ENCODE peak calls at places on chromosomes 16 and 17, in nine cellular contexts. L is A549, K is GM12878, X is Panc1, T is GM23338, I is SK-N-SH, R is HepG2, H is HCT116, E is K562. Y is an unnamed sample.

GRCh38 chr16:69039333-69039941 is 66.0 kb upstream of the HAS3 start:
- DNase-seq in X (no peak), L (no peak), R (peak; percentile 72), H (no peak), I (no peak), E (no peak), K (no peak), T (no peak), Y (no peak)

GRCh38 chr17:38579934-38580333 is 25.8 kb downstream of the SRCIN1 start:
- DNase-seq in K (no peak), T (peak; percentile 89), E (peak; percentile 80), X (no peak), I (peak; percentile 94), H (no peak), R (peak; percentile 71), L (peak; percentile 68), Y (no peak)

GRCh38 chr16:62585041-62585545 is 548.9 kb upstream of the CDH8 start:
- DNase-seq in H (no peak), K (no peak), T (no peak), X (no peak), E (no peak), R (no peak), L (no peak), I (no peak), Y (no peak)

GRCh38 chr17:54882371-54882770 is 18.3 kb upstream of the TOM1L1 start:
- DNase-seq in X (no peak), K (no peak), E (no peak), R (no peak), L (no peak), H (no peak), T (no peak), I (no peak), Y (no peak)

GRCh38 chr16:89498839-89499238 is 8.5 kb upstream of the ANKRD11 start:
- DNase-seq in X (no peak), K (no peak), R (no peak), I (no peak), T (no peak), H (no peak), L (no peak), E (no peak), Y (no peak)

GRCh38 chr16:11499295-11500089 is 87.2 kb downstream of the LITAF start:
- DNase-seq in R (no peak), L (peak; percentile 75), T (peak; percentile 38), X (no peak), I (peak; percentile 49), K (no peak), H (peak; percentile 28), E (no peak), Y (peak; percentile 14)

GRCh38 chr17:58899191-58899590 is 143.5 kb downstream of the PPM1E start:
- DNase-seq in L (peak; percentile 6), R (no peak), T (no peak), X (no peak), I (no peak), H (no peak), K (no peak), E (no peak), Y (no peak)

GRCh38 chr17:48925991-48926342 is 17.8 kb downstream of the UBE2Z start:
- DNase-seq in E (no peak), L (no peak), X (no peak), I (no peak), R (no peak), H (no peak), T (no peak), K (no peak), Y (no peak)

GRCh38 chr16:68009157-68009735 is 6.5 kb downstream of the DPEP2NB start:
- DNase-seq in L (no peak), R (no peak), I (no peak), H (no peak), E (peak; percentile 7), T (peak; percentile 49), K (no peak), X (no peak), Y (no peak)

GRCh38 chr16:14202697-14203096 is 131.6 kb downstream of the MRTFB start:
- DNase-seq in T (peak; percentile 57), L (peak; percentile 35), X (no peak), H (peak; percentile 10), I (peak; percentile 51), E (peak; percentile 13), R (peak; percentile 54), K (no peak), Y (no peak)

GRCh38 chr17:28008526-28008925 is 34.0 kb upstream of the NLK start:
- DNase-seq in E (peak; percentile 74), K (no peak), R (peak; percentile 16), T (peak; percentile 91), I (no peak), L (peak; percentile 46), X (no peak), H (peak; percentile 8), Y (peak; percentile 17)

GRCh38 chr16:54847207-54847606 is 83.5 kb upstream of the IRX5 start:
- DNase-seq in X (no peak), H (no peak), I (no peak), E (no peak), L (peak; percentile 9), R (no peak), T (no peak), K (no peak), Y (no peak)

GRCh38 chr17:76246080-76247066 is 6.1 kb upstream of the RNF157 start:
- DNase-seq in K (peak; percentile 98), R (peak; percentile 67), I (no peak), H (no peak), L (no peak), T (no peak), E (no peak), X (no peak), Y (peak; percentile 97)

GRCh38 chr17:34623856-34624766 is 44.7 kb downstream of the TMEM132E start:
- DNase-seq in H (no peak), X (no peak), R (peak; percentile 4), I (no peak), T (no peak), E (peak; percentile 22), L (no peak), K (no peak), Y (no peak)

GRCh38 chr17:73030995-73031394 is 61.5 kb downstream of the SLC39A11 start:
- DNase-seq in T (no peak), H (no peak), E (no peak), L (no peak), I (no peak), R (no peak), K (no peak), X (no peak), Y (no peak)

GRCh38 chr17:42682400-42683384 is at the start of gene CNTNAP1:
- DNase-seq in E (no peak), X (no peak), K (no peak), T (peak; percentile 83), R (peak; percentile 45), I (peak; percentile 90), L (peak; percentile 56), H (no peak), Y (peak; percentile 25)

GRCh38 chr16:1839554-1839953 is 12.5 kb downstream of the FAHD1 start:
- DNase-seq in K (no peak), T (peak; percentile 41), I (no peak), X (no peak), H (no peak), E (no peak), R (no peak), L (no peak), Y (peak; percentile 43)

GRCh38 chr17:66146394-66146793 is 45.5 kb downstream of the CEP112 start:
- DNase-seq in X (no peak), K (no peak), R (no peak), L (no peak), H (no peak), T (no peak), I (no peak), E (no peak), Y (no peak)

GRCh38 chr16:84048306-84048705 is 5.7 kb upstream of the SLC38A8 start:
- DNase-seq in R (peak; percentile 83), T (peak; percentile 66), E (peak; percentile 42), H (peak; percentile 8), I (no peak), X (no peak), K (no peak), L (peak; percentile 22), Y (no peak)

GRCh38 chr17:81187586-81188490 is 21.8 kb upstream of the AATK start:
- DNase-seq in I (no peak), R (no peak), T (no peak), K (no peak), X (no peak), E (no peak), H (no peak), L (no peak), Y (no peak)
- TF ChIP-seq REST in I (no peak), R (no peak), T (no peak), K (no peak), X (no peak), E (no peak), H (no peak), L (no peak), Y (no peak)

GRCh38 chr16:23248261-23249194 is 53.6 kb upstream of the SCNN1B start:
- DNase-seq in L (no peak), I (no peak), X (no peak), H (no peak), T (no peak), E (no peak), R (no peak), K (no peak), Y (no peak)

GRCh38 chr16:23244122-23244521 is 58.0 kb upstream of the SCNN1B start:
- DNase-seq in X (no peak), K (no peak), T (peak; percentile 18), H (no peak), L (no peak), E (no peak), I (no peak), R (no peak), Y (no peak)

GRCh38 chr16:23249830-23250229 is 52.3 kb upstream of the SCNN1B start:
- DNase-seq in I (no peak), R (no peak), H (no peak), L (no peak), T (no peak), K (no peak), E (no peak), X (no peak), Y (no peak)

GRCh38 chr16:23240994-23241393 is 58.4 kb downstream of the SCNN1G start:
- DNase-seq in K (no peak), H (no peak), I (no peak), T (no peak), X (no peak), R (peak; percentile 49), L (no peak), E (no peak), Y (no peak)

GRCh38 chr16:23245268-23245667 is 56.8 kb upstream of the SCNN1B start:
- DNase-seq in L (no peak), E (no peak), K (no peak), I (no peak), X (no peak), T (no peak), R (no peak), H (no peak), Y (no peak)
- TF ChIP-seq REST in L (no peak), E (no peak), K (no peak), I (no peak), X (no peak), T (no peak), R (no peak), H (no peak), Y (no peak)

GRCh38 chr17:16140854-16141253 is 74.5 kb downstream of the NCOR1 start:
- DNase-seq in R (no peak), E (no peak), T (no peak), L (no peak), H (no peak), K (no peak), X (no peak), I (no peak), Y (no peak)
- TF ChIP-seq REST in R (no peak), E (no peak), T (no peak), L (no peak), H (no peak), K (no peak), X (no peak), I (no peak), Y (no peak)

GRCh38 chr17:40317345-40317873 is 8.4 kb downstream of the RARA start:
- DNase-seq in I (peak; percentile 68), K (no peak), H (peak; percentile 46), L (peak; percentile 86), T (peak; percentile 91), E (peak; percentile 66), R (peak; percentile 64), X (no peak), Y (peak; percentile 58)
- TF ChIP-seq REST in I (no peak), K (no peak), H (no peak), L (peak; percentile 88), T (no peak), E (no peak), R (no peak), X (no peak), Y (no peak)